ENCODE peak calls at places on chromosomes 13 and 19, in six cellular contexts. Q is GM23338, O is GM12891, E is prostate gland, C is GM12892, H is spleen. Y is an unnamed sample.

GRCh38 chr19:28466107-28467045 is 746.6 kb downstream of the UQCRFS1 start:
- DNase-seq in E (peak; percentile 19), H (peak; percentile 71), C (no peak), O (peak; percentile 38), Q (peak; percentile 78), Y (peak; percentile 62)

GRCh38 chr19:49851456-49852259 is 699 bp downstream of the PTOV1 start:
- DNase-seq in C (no peak), O (no peak), E (no peak), H (peak; percentile 89), Q (peak; percentile 87), Y (peak; percentile 90)

GRCh38 chr19:4030552-4030951 is 23.0 kb downstream of the PIAS4 start:
- DNase-seq in E (no peak), C (no peak), Q (no peak), O (no peak), H (no peak), Y (no peak)

GRCh38 chr19:49808762-49809154 is 4.3 kb downstream of the FUZ start:
- DNase-seq in Q (peak; percentile 99), E (peak; percentile 95), O (peak; percentile 89), H (peak; percentile 96), C (peak; percentile 91), Y (peak; percentile 97)

GRCh38 chr19:43474986-43475705 is 9.7 kb upstream of the LYPD3 start:
- DNase-seq in C (peak; percentile 92), E (peak; percentile 92), H (peak; percentile 96), Q (peak; percentile 98), O (peak; percentile 92), Y (peak; percentile 97)

GRCh38 chr19:55611983-55612645 is 6.7 kb downstream of the ZNF865 start:
- DNase-seq in Q (no peak), H (no peak), O (no peak), C (no peak), E (no peak), Y (no peak)

GRCh38 chr19:52102782-52103181 is 7.2 kb upstream of the ZNF841 start:
- DNase-seq in C (no peak), Q (no peak), E (no peak), O (no peak), H (no peak), Y (no peak)

GRCh38 chr19:39474139-39474620 is 6.5 kb upstream of the TIMM50 start:
- DNase-seq in E (peak; percentile 29), C (peak; percentile 59), H (peak; percentile 90), O (peak; percentile 68), Q (peak; percentile 87), Y (peak; percentile 42)

GRCh38 chr13:97498419-97498818 is 64.5 kb downstream of the RAP2A start:
- DNase-seq in O (no peak), Q (no peak), C (no peak), E (no peak), H (no peak), Y (no peak)

GRCh38 chr13:32023096-32023495 is 8.5 kb upstream of the FRY start:
- DNase-seq in E (no peak), H (no peak), Q (no peak), C (no peak), O (no peak), Y (no peak)

GRCh38 chr13:95650691-95651090 is 6.2 kb upstream of the DZIP1 start:
- DNase-seq in Q (no peak), O (no peak), C (no peak), H (no peak), E (no peak), Y (no peak)

GRCh38 chr13:26979334-26979733 is 192.3 kb downstream of the USP12 start:
- DNase-seq in C (no peak), Q (no peak), H (peak; percentile 62), E (no peak), O (no peak), Y (no peak)

GRCh38 chr13:53379485-53379884 is 350.9 kb downstream of the OLFM4 start:
- DNase-seq in H (no peak), Q (no peak), E (no peak), C (no peak), O (no peak), Y (no peak)

GRCh38 chr19:294819-295686 is 3.9 kb upstream of the PLPP2 start:
- DNase-seq in E (no peak), C (peak; percentile 77), O (peak; percentile 80), Q (peak; percentile 81), H (no peak), Y (no peak)

GRCh38 chr13:39818953-39819352 is 163.5 kb downstream of the COG6 start:
- DNase-seq in Q (no peak), C (no peak), H (no peak), O (no peak), E (no peak), Y (no peak)

GRCh38 chr19:48627211-48627864 is 8.0 kb downstream of the SPHK2 start:
- DNase-seq in O (no peak), E (no peak), Q (no peak), C (no peak), H (peak; percentile 79), Y (no peak)

GRCh38 chr19:16019691-16020448 is 56.4 kb upstream of the TPM4 start:
- DNase-seq in H (no peak), Q (no peak), E (no peak), C (no peak), O (no peak), Y (peak; percentile 67)

GRCh38 chr19:29878973-29879654 is 62.9 kb upstream of the URI1 start:
- DNase-seq in O (no peak), Q (peak; percentile 50), E (no peak), H (peak; percentile 70), C (no peak), Y (no peak)

GRCh38 chr19:41784337-41785239 is 11.8 kb upstream of the CEACAM3 start:
- DNase-seq in Q (no peak), E (no peak), C (no peak), O (no peak), H (no peak), Y (no peak)

DNA sequence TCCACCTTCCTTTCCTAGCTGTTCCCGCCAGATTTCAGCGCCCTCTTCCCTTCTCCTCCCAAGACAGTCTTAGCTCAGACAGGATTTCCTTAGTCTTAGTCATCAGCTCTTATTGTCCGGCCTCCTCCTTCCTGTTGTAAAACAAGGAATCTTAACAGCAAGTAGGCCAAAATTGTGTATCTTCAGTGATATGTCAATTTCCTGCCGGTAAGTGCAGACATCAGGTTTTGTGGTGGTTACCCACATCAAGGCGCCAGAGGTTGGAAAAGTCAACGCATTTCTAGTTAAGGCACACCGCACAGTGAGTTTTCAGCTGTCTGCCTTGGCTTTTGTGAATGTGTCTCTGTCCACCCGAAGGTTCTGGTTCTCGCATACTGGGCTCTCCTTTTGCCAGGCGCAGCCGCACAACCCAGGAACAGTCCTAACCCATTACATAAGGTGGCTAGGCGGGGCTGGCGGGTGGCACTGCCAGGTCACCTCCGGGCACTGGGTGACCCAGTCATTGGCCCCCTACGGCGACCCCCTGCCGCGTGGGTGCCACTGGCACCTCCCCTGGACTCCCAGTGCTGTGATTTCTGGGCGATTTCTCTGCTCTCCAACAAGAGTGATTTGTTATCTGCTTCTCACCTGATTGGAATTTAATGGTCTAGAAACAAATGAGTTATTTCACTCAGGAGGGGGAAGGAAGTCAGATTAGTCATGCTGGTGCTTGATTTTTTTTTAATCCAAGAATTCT is 12.9 kb downstream of the COL4A2 start:
- DNase-seq in O (no peak), Q (no peak), H (no peak), E (no peak), C (no peak), Y (peak; percentile 77)
- TF ChIP-seq POLR2AphosphoS5 in O (no peak), Q (no peak), H (peak; percentile 46), E (no peak), C (no peak), Y (peak; percentile 86)

DNA sequence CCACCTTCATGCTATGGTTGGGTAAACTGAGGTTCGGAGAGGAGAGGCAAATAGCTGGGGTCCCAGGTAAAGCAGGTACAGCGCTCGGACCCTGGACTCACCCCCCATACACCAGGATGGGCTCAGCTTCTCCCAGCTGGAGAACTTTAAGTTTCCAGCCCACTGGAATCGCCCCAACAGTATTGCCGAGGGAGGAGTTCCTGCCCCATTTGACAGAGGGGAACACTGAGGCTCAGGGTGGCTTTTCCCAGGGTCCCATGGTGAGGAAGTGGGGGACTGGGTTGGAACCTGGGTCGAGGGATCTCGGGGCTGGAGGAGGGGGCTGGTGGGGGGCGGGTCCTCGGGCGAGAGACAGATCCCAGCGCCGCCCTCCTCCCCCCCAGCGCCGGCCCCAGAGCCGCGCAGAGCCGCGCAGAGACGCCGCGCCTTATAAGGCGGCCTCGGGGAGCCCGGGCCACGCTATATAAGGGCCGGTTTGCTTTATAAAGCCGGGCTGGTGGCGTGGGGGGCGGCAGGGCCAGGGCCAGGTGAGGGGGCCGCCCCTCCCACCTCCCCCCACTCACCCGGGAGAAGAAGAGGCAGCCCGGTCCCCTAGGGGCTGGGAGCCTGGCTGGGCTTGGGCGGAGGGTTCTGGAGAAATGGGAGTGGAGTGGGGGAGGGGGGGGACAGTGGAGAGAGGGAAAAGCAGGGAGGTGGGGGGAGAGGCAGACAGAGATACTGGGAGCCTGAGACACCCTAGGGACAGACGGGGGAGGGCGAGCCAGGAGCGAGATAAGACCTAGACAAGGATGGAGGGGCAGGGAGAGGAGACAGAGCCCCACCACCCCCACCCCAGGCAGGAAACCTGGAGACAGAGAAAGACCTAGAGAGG is 1.1 kb downstream of the CNN1 start:
- DNase-seq in Q (peak; percentile 70), H (no peak), C (no peak), O (no peak), E (no peak), Y (peak; percentile 78)
- TF ChIP-seq POLR2AphosphoS5 in Q (peak; percentile 40), H (no peak), C (no peak), O (no peak), E (peak; percentile 24), Y (no peak)

GRCh38 chr13:33483471-33483870 is 197.9 kb upstream of the STARD13 start:
- DNase-seq in E (no peak), C (no peak), H (no peak), O (no peak), Q (no peak), Y (no peak)
- TF ChIP-seq POLR2AphosphoS5 in E (no peak), C (no peak), H (no peak), O (no peak), Q (no peak), Y (no peak)

GRCh38 chr19:45406165-45406956 is at the start of gene POLR1G:
- DNase-seq in C (peak; percentile 97), E (peak; percentile 75), O (peak; percentile 91), H (peak; percentile 94), Q (peak; percentile 89), Y (peak; percentile 76)

GRCh38 chr19:45406957-45407375 is 522 bp downstream of the POLR1G start:
- DNase-seq in O (no peak), C (peak; percentile 15), H (no peak), Q (no peak), E (no peak), Y (no peak)

GRCh38 chr19:45408121-45408520 is 1.7 kb downstream of the POLR1G start:
- DNase-seq in Q (no peak), H (no peak), E (no peak), O (no peak), C (no peak), Y (no peak)

GRCh38 chr19:45405435-45406164 is 731 bp upstream of the PPP1R13L start:
- DNase-seq in O (peak; percentile 85), E (peak; percentile 92), Q (peak; percentile 96), H (peak; percentile 95), C (peak; percentile 85), Y (peak; percentile 90)

DNA sequence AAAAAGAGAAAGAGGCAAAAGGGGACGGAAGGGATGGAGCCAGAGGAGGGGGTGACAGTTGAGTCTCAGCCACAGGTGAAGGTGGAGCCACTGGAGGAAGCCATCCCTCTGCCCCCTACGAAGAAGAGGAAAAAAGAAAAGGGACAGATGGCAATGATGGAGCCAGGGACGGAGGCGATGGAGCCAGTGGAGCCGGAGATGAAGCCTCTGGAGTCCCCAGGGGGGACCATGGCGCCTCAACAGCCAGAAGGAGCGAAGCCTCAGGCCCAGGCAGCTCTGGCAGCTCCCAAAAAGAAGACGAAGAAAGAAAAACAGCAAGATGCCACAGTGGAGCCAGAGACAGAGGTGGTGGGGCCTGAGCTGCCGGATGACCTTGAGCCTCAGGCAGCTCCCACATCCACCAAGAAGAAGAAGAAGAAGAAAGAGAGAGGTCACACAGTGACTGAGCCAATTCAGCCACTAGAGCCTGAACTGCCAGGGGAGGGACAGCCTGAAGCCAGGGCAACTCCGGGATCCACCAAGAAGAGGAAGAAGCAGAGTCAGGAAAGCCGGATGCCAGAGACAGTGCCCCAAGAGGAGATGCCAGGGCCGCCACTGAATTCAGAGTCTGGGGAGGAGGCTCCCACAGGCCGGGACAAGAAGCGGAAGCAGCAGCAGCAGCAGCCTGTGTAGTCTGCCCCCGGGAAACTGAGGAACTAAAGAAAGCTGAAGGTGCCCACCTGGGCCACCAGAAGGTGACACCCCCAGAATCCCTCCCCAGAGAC is 2.6 kb downstream of the POLR1G start:
- DNase-seq in C (no peak), E (no peak), Q (no peak), H (no peak), O (no peak), Y (no peak)
- TF ChIP-seq POLR2AphosphoS5 in C (no peak), E (no peak), Q (no peak), H (no peak), O (no peak), Y (no peak)